ENCODE peak calls at places on chromosomes 1 and 21, in four cellular contexts. W, G, X and R are unnamed samples.
A peak's percentile ranks its signal among the peaks of the same experiment; 100 is the strongest.

GRCh38 chr1:62746086-62746808 is 37.7 kb upstream of the ATG4C start:
- DNase-seq in W (no peak), G (no peak), X (no peak), R (peak; percentile 71)

GRCh38 chr1:3674100-3675094 is 22.1 kb downstream of the TP73 start:
- DNase-seq in W (no peak), G (no peak), X (no peak), R (no peak)

GRCh38 chr1:24463756-24464377 is 38.8 kb upstream of the RCAN3 start:
- DNase-seq in W (no peak), G (no peak), X (no peak), R (no peak)

GRCh38 chr1:185324118-185324517 is 7.1 kb upstream of the IVNS1ABP start:
- DNase-seq in W (no peak), G (no peak), X (no peak), R (no peak)

GRCh38 chr1:36248250-36248894 is 24.1 kb downstream of the THRAP3 start:
- DNase-seq in W (no peak), G (peak; percentile 66), X (no peak), R (no peak)

GRCh38 chr1:40305871-40306270 is 11.2 kb downstream of the COL9A2 start:
- DNase-seq in W (no peak), G (no peak), X (no peak), R (peak; percentile 60)

GRCh38 chr21:20570824-20571232 is 427.4 kb upstream of the NCAM2 start:
- DNase-seq in W (no peak), G (no peak), X (no peak), R (no peak)

GRCh38 chr1:43799656-43800629 is 92.6 kb downstream of the ST3GAL3 start:
- DNase-seq in W (no peak), G (no peak), X (no peak), R (peak; percentile 80)

GRCh38 chr1:245197911-245198379 is 43.2 kb downstream of the KIF26B start:
- DNase-seq in W (no peak), G (no peak), X (no peak), R (peak; percentile 75)

GRCh38 chr1:16075337-16076002 is 2.0 kb upstream of the FAM131C start:
- DNase-seq in W (peak; percentile 58), G (no peak), X (peak; percentile 35), R (peak; percentile 98)

GRCh38 chr1:18643154-18644012 is 12.7 kb downstream of the PAX7 start:
- DNase-seq in W (no peak), G (no peak), X (no peak), R (peak; percentile 93)

GRCh38 chr1:59738152-59738551 is 76.6 kb upstream of the HOOK1 start:
- DNase-seq in W (no peak), G (no peak), X (no peak), R (peak; percentile 29)

GRCh38 chr1:160996195-160996594 is 24.8 kb downstream of the F11R start:
- DNase-seq in W (no peak), G (no peak), X (no peak), R (no peak)

GRCh38 chr1:34162852-34163766 is 1.9 kb downstream of the CSMD2 start:
- DNase-seq in W (peak; percentile 78), G (peak; percentile 77), X (peak; percentile 87), R (peak; percentile 93)

GRCh38 chr1:153119491-153119971 is 6.2 kb upstream of the SPRR2F start:
- DNase-seq in W (no peak), G (no peak), X (no peak), R (no peak)

GRCh38 chr21:42047821-42048613 is 23.1 kb upstream of the UMODL1 start:
- DNase-seq in W (peak; percentile 16), G (no peak), X (no peak), R (peak; percentile 98)